ENCODE peak calls at places on chromosomes 6 and 20, in five cellular contexts. C is adrenal gland, B is SK-N-SH, U is nephron progenitor cell, G is GM20000. P is an unnamed sample.

GRCh38 chr20:20411841-20412240 is 43.9 kb downstream of the INSM1 start:
- DNase-seq in C (no peak), B (no peak), U (no peak), G (no peak), P (no peak)

GRCh38 chr20:9200620-9201019 is 131.7 kb downstream of the PLCB4 start:
- DNase-seq in C (no peak), B (no peak), U (no peak), G (no peak), P (no peak)

GRCh38 chr6:13453771-13454251 is 33.6 kb downstream of the GFOD1 start:
- DNase-seq in C (no peak), B (no peak), U (no peak), G (no peak), P (no peak)

GRCh38 chr6:46440133-46440532 is 51.1 kb downstream of the RCAN2 start:
- DNase-seq in C (no peak), B (no peak), U (no peak), G (no peak), P (no peak)

GRCh38 chr6:64505312-64505711 is 869.7 kb downstream of the PHF3 start:
- DNase-seq in C (no peak), B (peak), U (peak), G (peak), P (peak)

GRCh38 chr6:106511274-106512047 is 117.8 kb downstream of the RTN4IP1 start:
- DNase-seq in C (peak), B (peak), U (peak), G (peak), P (no peak)

GRCh38 chr6:33962673-33963072 is 158.9 kb upstream of the MLN start:
- DNase-seq in C (no peak), B (no peak), U (no peak), G (no peak), P (no peak)

GRCh38 chr6:44787254-44787844 is 399.8 kb downstream of the CDC5L start:
- DNase-seq in C (no peak), B (no peak), U (no peak), G (no peak), P (no peak)

GRCh38 chr20:11376998-11377397 is 540.7 kb upstream of the BTBD3 start:
- DNase-seq in C (no peak), B (no peak), U (no peak), G (no peak), P (no peak)

GRCh38 chr6:78749326-78749725 is 118.0 kb upstream of the IRAK1BP1 start:
- DNase-seq in C (no peak), B (no peak), U (no peak), G (no peak), P (no peak)

GRCh38 chr6:38750968-38751615 is 36.0 kb downstream of the DNAH8 start:
- DNase-seq in C (no peak), B (no peak), U (no peak), G (no peak), P (no peak)

GRCh38 chr6:169556758-169557505 is 144.9 kb downstream of the WDR27 start:
- DNase-seq in C (no peak), B (no peak), U (no peak), G (peak), P (no peak)

DNA sequence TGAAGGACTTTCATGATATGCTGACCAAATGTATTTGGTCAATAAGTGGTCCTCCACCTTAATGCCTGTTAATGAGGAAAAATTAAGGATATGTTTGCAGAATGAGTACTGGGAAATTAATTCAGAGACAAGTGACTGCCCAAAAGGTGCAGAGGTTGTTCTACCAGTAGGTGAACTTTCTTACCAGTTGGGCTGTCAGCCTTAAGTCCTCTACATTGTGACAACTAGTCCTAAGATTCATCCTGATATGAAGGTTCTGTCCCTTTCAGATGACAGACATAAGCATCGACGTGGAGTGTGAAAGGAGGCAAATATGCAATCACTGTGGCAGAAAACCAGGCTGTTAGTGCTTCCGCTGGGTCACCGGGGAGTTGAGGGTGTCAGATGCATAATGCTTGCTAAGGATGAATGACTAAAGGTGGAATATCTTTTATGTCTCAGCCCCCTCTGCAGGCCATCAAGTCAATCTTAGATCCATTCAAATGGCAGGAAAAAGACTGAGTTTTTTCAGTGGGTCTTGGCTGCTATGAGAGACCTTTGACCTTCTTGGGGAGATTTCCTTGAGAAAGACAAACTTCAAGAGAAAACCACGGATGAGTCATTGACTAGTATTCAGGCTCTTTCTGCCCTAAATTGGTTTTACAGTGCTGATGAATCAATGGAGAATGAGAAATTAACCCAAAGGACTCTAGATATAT is 226.0 kb downstream of the TPBG start:
- DNase-seq in C (no peak), B (peak), U (no peak), G (peak), P (no peak)
- TF ChIP-seq CTCF in C (no peak), B (peak), U (no peak), G (no peak), P (peak)

GRCh38 chr6:113120214-113120576 is 737.0 kb upstream of the MARCKS start:
- DNase-seq in C (no peak), B (no peak), U (no peak), G (no peak), P (no peak)
- TF ChIP-seq CTCF in C (no peak), B (no peak), U (no peak), G (no peak), P (no peak)

DNA sequence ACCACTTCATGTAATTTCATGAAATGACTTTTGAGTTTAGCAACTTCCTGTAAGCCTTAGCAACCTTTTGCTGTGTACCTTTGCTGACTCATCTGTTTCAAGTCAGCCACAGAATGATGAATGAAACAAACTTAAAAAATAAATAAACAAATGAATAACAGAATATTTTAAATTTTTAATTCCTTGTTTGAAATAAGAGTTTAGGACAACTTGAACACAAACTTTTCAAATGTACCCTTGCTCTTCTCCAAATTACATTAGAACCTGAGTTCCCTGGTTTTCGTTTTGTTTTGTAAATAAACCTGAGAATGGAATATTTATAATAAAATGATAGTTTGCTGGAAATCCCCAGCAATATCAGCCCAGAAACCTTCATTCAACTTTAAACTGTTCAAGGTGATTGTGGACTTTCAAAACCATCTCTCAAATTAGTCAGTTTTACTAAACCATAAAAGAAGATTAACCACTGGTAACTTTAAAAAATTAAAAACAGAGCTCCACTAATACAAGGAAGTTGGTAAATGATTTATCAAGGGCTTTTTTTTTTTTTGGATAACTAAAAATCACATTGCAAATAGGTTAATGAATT is 10.1 kb downstream of the MBOAT1 start:
- DNase-seq in C (no peak), B (no peak), U (no peak), G (peak), P (no peak)
- TF ChIP-seq CTCF in C (no peak), B (no peak), U (no peak), G (no peak), P (no peak)

GRCh38 chr20:41956316-41957050 is 338.3 kb upstream of the CHD6 start:
- DNase-seq in C (no peak), B (peak), U (peak), G (peak), P (no peak)
- TF ChIP-seq CTCF in C (peak), B (peak), U (peak), G (peak), P (peak)

GRCh38 chr20:50153500-50154377 is at the start of gene PEDS1:
- DNase-seq in C (peak), B (peak), U (peak), G (peak), P (peak)
- TF ChIP-seq CTCF in C (no peak), B (no peak), U (no peak), G (no peak), P (no peak)

GRCh38 chr20:50589548-50590347 is 79.6 kb downstream of the PTPN1 start:
- DNase-seq in C (no peak), B (no peak), U (no peak), G (no peak), P (no peak)

GRCh38 chr20:50587291-50587961 is 77.2 kb downstream of the PTPN1 start:
- DNase-seq in C (no peak), B (no peak), U (no peak), G (no peak), P (no peak)

GRCh38 chr20:50590348-50590664 is 80.1 kb downstream of the PTPN1 start:
- DNase-seq in C (no peak), B (no peak), U (no peak), G (no peak), P (no peak)

GRCh38 chr20:50586531-50587232 is 76.5 kb downstream of the PTPN1 start:
- DNase-seq in C (no peak), B (no peak), U (no peak), G (no peak), P (no peak)

DNA sequence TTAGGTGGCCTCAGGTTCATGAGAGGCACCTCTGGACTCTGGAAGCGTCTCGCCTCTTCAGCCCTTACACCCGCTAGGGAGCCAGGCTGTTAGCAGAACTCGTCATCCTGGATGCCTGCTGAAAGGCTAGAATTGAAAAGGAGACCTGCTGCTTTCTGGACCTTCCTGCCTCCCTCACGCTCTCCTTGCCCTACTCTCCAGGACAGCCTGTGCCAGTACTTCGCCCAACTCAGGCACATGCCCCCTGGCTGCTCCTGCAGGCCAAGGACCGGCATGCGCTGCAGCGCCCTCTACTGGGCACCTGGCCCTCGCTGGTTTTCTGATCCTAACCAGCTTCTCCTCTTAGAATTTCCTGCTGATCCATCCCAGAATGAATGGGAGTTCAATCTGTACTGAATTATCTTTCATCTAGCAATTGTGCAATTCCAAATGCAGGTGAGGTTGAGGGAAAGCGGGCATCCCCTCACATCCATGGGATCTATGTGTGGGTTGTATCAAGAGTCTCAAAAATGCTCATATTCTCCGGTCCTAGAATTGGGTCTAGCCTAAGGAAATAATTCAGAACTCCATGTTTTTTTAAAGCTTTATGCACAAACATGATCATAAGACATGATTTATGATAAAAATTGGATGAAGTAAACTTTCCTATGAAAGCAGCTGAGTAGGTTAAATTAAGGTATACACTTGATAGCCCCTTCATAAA is 78.0 kb downstream of the PTPN1 start:
- DNase-seq in C (peak), B (peak), U (peak), G (peak), P (peak)
- TF ChIP-seq CTCF in C (peak), B (peak), U (peak), G (peak), P (peak)

GRCh38 chr6:143299253-143300166 is 151.0 kb downstream of the ADAT2 start:
- DNase-seq in C (no peak), B (no peak), U (no peak), G (peak), P (no peak)
- TF ChIP-seq CTCF in C (no peak), B (no peak), U (no peak), G (no peak), P (no peak)

GRCh38 chr6:17001188-17001587 is 100.7 kb upstream of the STMND1 start:
- DNase-seq in C (no peak), B (no peak), U (no peak), G (no peak), P (no peak)
- TF ChIP-seq CTCF in C (no peak), B (peak), U (no peak), G (no peak), P (no peak)

DNA sequence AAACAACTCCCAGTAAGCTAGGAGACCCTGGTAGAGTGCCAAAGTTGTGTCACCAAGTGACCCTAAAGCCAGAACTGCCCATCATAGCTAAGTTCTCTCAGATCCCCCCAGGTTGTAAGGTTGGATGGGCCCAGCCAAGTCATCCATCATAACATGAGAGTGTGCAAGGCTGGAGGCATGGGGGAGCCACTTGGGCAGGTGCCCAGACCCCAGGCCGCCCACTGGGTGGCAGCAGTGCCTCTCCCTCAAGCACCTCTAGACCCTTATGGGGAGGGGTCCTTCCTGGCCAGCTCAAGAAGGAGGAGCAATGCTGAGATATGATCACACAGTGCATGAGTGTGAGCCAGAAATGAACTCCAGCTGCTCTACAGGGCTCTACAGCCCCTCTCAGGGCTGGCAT is 154.5 kb downstream of the MYLK4 start:
- DNase-seq in C (no peak), B (peak), U (peak), G (no peak), P (no peak)
- TF ChIP-seq CTCF in C (no peak), B (peak), U (peak), G (no peak), P (peak)

DNA sequence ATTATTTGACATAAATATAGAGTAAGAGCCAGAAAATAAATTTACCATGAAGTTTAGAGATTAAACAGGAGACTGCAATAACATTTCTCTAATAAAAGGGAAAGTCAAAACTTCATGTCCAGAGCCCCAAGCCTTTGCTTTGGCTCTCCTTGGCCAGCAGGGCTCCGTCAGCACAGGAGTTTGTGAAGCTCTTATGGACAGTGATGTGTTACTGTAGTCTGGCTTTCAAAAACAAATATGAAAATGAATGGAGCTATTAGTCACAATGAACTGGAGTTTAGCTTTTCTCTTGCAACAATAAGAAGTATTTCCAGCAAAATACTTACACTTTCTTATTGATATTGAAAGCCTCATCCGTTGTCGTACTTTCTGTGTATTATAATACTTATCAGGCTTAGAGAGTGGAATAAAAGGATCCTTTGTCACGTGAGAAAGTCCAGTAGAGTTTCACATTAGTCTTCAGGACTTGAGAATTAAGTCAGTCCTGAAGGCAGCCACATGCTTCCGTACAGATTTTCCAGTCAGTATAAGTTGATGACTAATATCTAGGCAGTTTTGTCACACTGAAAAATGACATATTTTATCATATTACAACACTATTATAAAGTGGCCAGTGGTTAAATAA is 117.0 kb upstream of the PRL start:
- DNase-seq in C (no peak), B (no peak), U (no peak), G (no peak), P (no peak)
- TF ChIP-seq CTCF in C (no peak), B (no peak), U (no peak), G (no peak), P (peak)

P was measured in neural crest cell.